ENCODE peak calls at places on chromosome 20, in eight cellular contexts. Q is activated T-cell treated with anti-CD3 and anti-CD28 coated beads, Interleukin-2, amount 50 U/mL, for 4 hours; J is naive thymus-derived CD8-positive, alpha-beta T cell; X is DMS53; H is Calu3; C is SW 1271; S is activated CD8-positive, alpha-beta memory T cell treated with anti-CD3 and anti-CD28 coated beads for 4 hours; U is astrocyte of the hippocampus. K is an unnamed sample.

GRCh38 chr20:13277663-13278295 is 56.7 kb downstream of the ISM1 start:
- DNase-seq in Q (no peak), J (no peak), X (no peak), H (no peak), C (no peak), S (no peak), U (no peak), K (no peak)

GRCh38 chr20:35739294-35740163 is 2.5 kb downstream of the RBM39 start:
- DNase-seq in Q (no peak), J (peak), X (peak), H (peak), C (peak), S (no peak), U (peak), K (peak)

GRCh38 chr20:31573555-31574295 is 31.4 kb upstream of the ID1 start:
- DNase-seq in Q (no peak), J (no peak), X (peak), H (peak), C (no peak), S (no peak), U (no peak), K (no peak)

GRCh38 chr20:37313546-37314091 is 24.2 kb downstream of the MANBAL start:
- DNase-seq in Q (no peak), J (no peak), X (no peak), H (no peak), C (no peak), S (no peak), U (no peak), K (no peak)

GRCh38 chr20:31910071-31910803 is 39.8 kb downstream of the TTLL9 start:
- DNase-seq in Q (no peak), J (no peak), X (no peak), H (no peak), C (no peak), S (no peak), U (no peak), K (no peak)

GRCh38 chr20:62766071-62766450 is 30.2 kb upstream of the MRGBP start:
- DNase-seq in Q (no peak), J (no peak), X (no peak), H (no peak), C (no peak), S (no peak), U (no peak), K (no peak)

GRCh38 chr20:24305366-24305765 is 164.1 kb upstream of the SYNDIG1 start:
- DNase-seq in Q (no peak), J (no peak), X (no peak), H (no peak), C (no peak), S (no peak), U (no peak), K (no peak)

GRCh38 chr20:60453847-60454246 is 495.6 kb downstream of the CDH26 start:
- DNase-seq in Q (no peak), J (no peak), X (no peak), H (no peak), C (no peak), S (no peak), U (no peak), K (no peak)

GRCh38 chr20:37392441-37393195 is 46.7 kb downstream of the SRC start:
- DNase-seq in Q (no peak), J (no peak), X (peak), H (no peak), C (peak), S (no peak), U (no peak), K (no peak)

GRCh38 chr20:48153523-48153922 is 368.2 kb upstream of the SULF2 start:
- DNase-seq in Q (no peak), J (no peak), X (peak), H (no peak), C (no peak), S (no peak), U (peak), K (no peak)

GRCh38 chr20:25055711-25056492 is 2.0 kb downstream of the ACSS1 start:
- DNase-seq in Q (no peak), J (no peak), X (peak), H (no peak), C (no peak), S (no peak), U (no peak), K (no peak)

GRCh38 chr20:37741055-37741454 is 47.2 kb downstream of the CTNNBL1 start:
- DNase-seq in Q (no peak), J (no peak), X (no peak), H (no peak), C (no peak), S (no peak), U (peak), K (no peak)

GRCh38 chr20:34562643-34563042 is 4.1 kb downstream of the MAP1LC3A start:
- DNase-seq in Q (no peak), J (no peak), X (peak), H (peak), C (peak), S (no peak), U (peak), K (no peak)

GRCh38 chr20:61636531-61637116 is 384.6 kb downstream of the CDH4 start:
- DNase-seq in Q (no peak), J (no peak), X (no peak), H (no peak), C (no peak), S (no peak), U (no peak), K (no peak)

GRCh38 chr20:34940126-34940525 is 15.5 kb downstream of the GSS start:
- DNase-seq in Q (no peak), J (no peak), X (no peak), H (no peak), C (no peak), S (no peak), U (no peak), K (no peak)

GRCh38 chr20:50874111-50874757 is 57.0 kb downstream of the ADNP start:
- DNase-seq in Q (no peak), J (no peak), X (no peak), H (no peak), C (no peak), S (no peak), U (no peak), K (no peak)

GRCh38 chr20:34365765-34366213 is 2.7 kb downstream of the ITCH start:
- DNase-seq in Q (no peak), J (no peak), X (no peak), H (no peak), C (no peak), S (no peak), U (no peak), K (no peak)

GRCh38 chr20:58482416-58482815 is 32.8 kb downstream of the APCDD1L start:
- DNase-seq in Q (no peak), J (no peak), X (peak), H (no peak), C (no peak), S (no peak), U (peak), K (peak)

GRCh38 chr20:48697845-48698491 is 129.8 kb downstream of the PREX1 start:
- DNase-seq in Q (no peak), J (no peak), X (no peak), H (peak), C (no peak), S (no peak), U (peak), K (peak)

GRCh38 chr20:31689141-31689540 is 33.5 kb downstream of the BCL2L1 start:
- DNase-seq in Q (no peak), J (no peak), X (no peak), H (no peak), C (no peak), S (no peak), U (no peak), K (no peak)

GRCh38 chr20:38880952-38881735 is 45.1 kb upstream of the FAM83D start:
- DNase-seq in Q (no peak), J (no peak), X (no peak), H (no peak), C (no peak), S (no peak), U (no peak), K (peak)

GRCh38 chr20:3436864-3437574 is 29.6 kb upstream of the DNAAF9 start:
- DNase-seq in Q (no peak), J (no peak), X (no peak), H (no peak), C (no peak), S (no peak), U (no peak), K (peak)

GRCh38 chr20:1430004-1430451 is 36.6 kb downstream of the NSFL1C start:
- DNase-seq in Q (no peak), J (no peak), X (no peak), H (no peak), C (no peak), S (no peak), U (no peak), K (no peak)

GRCh38 chr20:31617432-31618104 is 12.5 kb downstream of the ID1 start:
- DNase-seq in Q (no peak), J (no peak), X (no peak), H (no peak), C (no peak), S (no peak), U (no peak), K (no peak)

GRCh38 chr20:32870489-32870888 is 11.8 kb downstream of the EFCAB8 start:
- DNase-seq in Q (no peak), J (no peak), X (no peak), H (no peak), C (no peak), S (no peak), U (no peak), K (no peak)

GRCh38 chr20:2745936-2746635 is 53.5 kb downstream of the EBF4 start:
- DNase-seq in Q (no peak), J (no peak), X (no peak), H (no peak), C (no peak), S (no peak), U (no peak), K (no peak)

GRCh38 chr20:37323985-37324384 is 22.0 kb upstream of the SRC start:
- DNase-seq in Q (no peak), J (no peak), X (no peak), H (no peak), C (no peak), S (no peak), U (peak), K (no peak)

GRCh38 chr20:54078296-54078695 is 7.9 kb upstream of the BCAS1 start:
- DNase-seq in Q (no peak), J (peak), X (no peak), H (no peak), C (no peak), S (peak), U (no peak), K (no peak)

GRCh38 chr20:43925215-43925614 is 10.6 kb downstream of the TOX2 start:
- DNase-seq in Q (peak), J (peak), X (no peak), H (no peak), C (no peak), S (peak), U (no peak), K (no peak)

GRCh38 chr20:31869942-31870702 is at the start of the genes DUSP15 and TTLL9:
- DNase-seq in Q (no peak), J (no peak), X (peak), H (peak), C (peak), S (no peak), U (peak), K (peak)

GRCh38 chr20:13364278-13365170 is 143.4 kb downstream of the ISM1 start:
- DNase-seq in Q (no peak), J (no peak), X (no peak), H (no peak), C (no peak), S (no peak), U (no peak), K (no peak)